ENCODE peak calls at places on chromosomes 11 and 22, in four cellular contexts. M, W, F and L are unnamed samples. For H4K20me1, the result is how much of the 10 kb centered on the place peaks cover.

GRCh38 chr11:68610452-68611116 is 73.8 kb upstream of the GAL start:
- DNase-seq in M (no peak), F (no peak), W (no peak), L (peak)

GRCh38 chr11:95968585-95968984 is 44.7 kb upstream of the MTMR2 start:
- DNase-seq in F (no peak), M (no peak), W (peak), L (no peak)

GRCh38 chr11:113847580-113847979 is 27.8 kb downstream of the USP28 start:
- DNase-seq in M (no peak), F (no peak), W (no peak), L (no peak)

GRCh38 chr11:75577198-75577597 is 15.1 kb downstream of the SERPINH1 start:
- DNase-seq in M (no peak), F (no peak), W (peak), L (peak)

GRCh38 chr11:36053901-36054300 is 110.0 kb downstream of the LDLRAD3 start:
- DNase-seq in F (no peak), M (no peak), W (no peak), L (no peak)

GRCh38 chr22:40235418-40235817 is 57.7 kb downstream of the TNRC6B start:
- DNase-seq in F (no peak), M (no peak), W (no peak), L (no peak)

GRCh38 chr11:94680426-94680825 is 87.7 kb upstream of the AMOTL1 start:
- DNase-seq in W (no peak), M (no peak), F (no peak), L (no peak)

GRCh38 chr22:43925433-43926348 is 2.1 kb downstream of the PNPLA3 start:
- DNase-seq in F (no peak), W (no peak), M (peak), L (no peak)

GRCh38 chr11:15223318-15223717 is 108.6 kb downstream of the INSC start:
- DNase-seq in W (no peak), M (no peak), F (no peak), L (no peak)

GRCh38 chr11:74686792-74687191 is 44.4 kb downstream of the CHRDL2 start:
- DNase-seq in W (no peak), F (no peak), M (no peak), L (no peak)

GRCh38 chr11:15819679-15820286 is 536.6 kb downstream of the SOX6 start:
- DNase-seq in M (peak), F (no peak), W (peak), L (no peak)

GRCh38 chr22:33917744-33918406 is 2.4 kb downstream of the LARGE1 start:
- DNase-seq in F (peak), W (no peak), M (peak), L (peak)

GRCh38 chr22:22424210-22424800 is 84.2 kb downstream of the ZNF280B start:
- DNase-seq in F (no peak), M (no peak), W (no peak), L (no peak)

GRCh38 chr11:57294225-57295131 is 30.3 kb downstream of the TNKS1BP1 start:
- DNase-seq in W (no peak), M (no peak), F (no peak), L (no peak)

GRCh38 chr11:96151501-96151900 is 191.5 kb downstream of the MAML2 start:
- DNase-seq in M (no peak), W (no peak), F (no peak), L (no peak)

GRCh38 chr11:18769802-18770456 is 21.7 kb downstream of the PTPN5 start:
- DNase-seq in F (peak), W (no peak), M (no peak), L (no peak)

GRCh38 chr11:17354070-17354924 is 2.7 kb downstream of the NCR3LG1 start:
- DNase-seq in M (peak), F (peak), W (peak), L (peak)

GRCh38 chr11:87359401-87359800 is 321.7 kb downstream of the TMEM135 start:
- DNase-seq in W (no peak), M (no peak), F (no peak), L (no peak)

GRCh38 chr11:126929186-126930085 is 71.1 kb downstream of the KIRREL3 start:
- DNase-seq in W (no peak), F (no peak), M (no peak), L (no peak)

GRCh38 chr11:57779275-57779674 is 17.7 kb downstream of the CTNND1 start:
- DNase-seq in M (peak), F (no peak), W (no peak), L (no peak)

GRCh38 chr22:31088233-31088986 is 7.3 kb downstream of the SMTN start:
- DNase-seq in W (no peak), F (no peak), M (no peak), L (peak)

GRCh38 chr11:62370743-62371440 is 33.6 kb downstream of the ASRGL1 start:
- DNase-seq in M (no peak), F (no peak), W (no peak), L (no peak)

GRCh38 chr11:111823629-111824028 is 47.8 kb downstream of the ALG9 start:
- DNase-seq in M (peak), W (no peak), F (no peak), L (no peak)
- TF ChIP-seq REST in M (no peak), W (no peak), F (no peak), L (no peak)

DNA sequence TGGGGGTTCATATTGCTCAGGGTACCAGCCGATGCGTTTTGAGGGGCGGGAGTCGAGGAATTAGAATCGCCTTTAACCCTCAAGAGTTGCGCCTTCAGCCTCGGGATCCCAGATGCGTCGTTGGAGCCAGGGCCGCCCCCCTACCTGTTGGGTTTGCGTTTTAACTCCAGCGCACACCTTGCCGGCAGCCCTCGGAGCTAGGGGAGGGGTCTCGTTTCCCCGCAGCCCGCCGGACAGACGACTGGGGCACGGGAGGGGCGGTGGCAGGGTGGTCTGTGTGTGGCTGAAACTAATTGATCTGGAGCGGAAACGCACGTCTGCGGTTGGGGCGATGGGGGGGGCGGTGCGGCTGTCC is 3.4 kb upstream of the CCND1 start:
- DNase-seq in M (no peak), W (no peak), F (no peak), L (no peak)
- H4K20me1 ChIP-seq in M (under half), W (under half), F (under half), L (under half)

GRCh38 chr11:111835665-111836064 is 35.7 kb downstream of the ALG9 start:
- DNase-seq in F (no peak), W (no peak), M (no peak), L (no peak)

GRCh38 chr11:111834432-111835163 is 36.8 kb downstream of the ALG9 start:
- DNase-seq in F (no peak), M (no peak), W (no peak), L (no peak)

GRCh38 chr11:111836162-111836561 is 35.2 kb downstream of the ALG9 start:
- DNase-seq in M (no peak), W (no peak), F (no peak), L (no peak)

GRCh38 chr11:111836766-111837165 is 34.6 kb downstream of the ALG9 start:
- DNase-seq in F (peak), W (no peak), M (no peak), L (no peak)

GRCh38 chr11:111833524-111833923 is 37.9 kb downstream of the ALG9 start:
- DNase-seq in M (peak), W (peak), F (no peak), L (no peak)
- TF ChIP-seq SMC3 in M (no peak), W (no peak), F (no peak), L (peak)

GRCh38 chr22:32680277-32680676 is 121.2 kb upstream of the TIMP3 start:
- DNase-seq in M (peak), W (no peak), F (no peak), L (no peak)
- TF ChIP-seq REST in M (no peak), W (no peak), F (no peak), L (no peak)

GRCh38 chr22:38866024-38866398 is 6.0 kb downstream of the CBX6 start:
- DNase-seq in W (no peak), M (no peak), F (no peak), L (no peak)

GRCh38 chr22:38866399-38867123 is 5.5 kb downstream of the CBX6 start:
- DNase-seq in M (no peak), W (no peak), F (no peak), L (no peak)

GRCh38 chr22:38868286-38868721 is 3.7 kb downstream of the CBX6 start:
- DNase-seq in W (no peak), F (no peak), M (no peak), L (no peak)

GRCh38 chr22:38867496-38868285 is 4.3 kb downstream of the CBX6 start:
- DNase-seq in F (no peak), M (no peak), W (no peak), L (no peak)

DNA sequence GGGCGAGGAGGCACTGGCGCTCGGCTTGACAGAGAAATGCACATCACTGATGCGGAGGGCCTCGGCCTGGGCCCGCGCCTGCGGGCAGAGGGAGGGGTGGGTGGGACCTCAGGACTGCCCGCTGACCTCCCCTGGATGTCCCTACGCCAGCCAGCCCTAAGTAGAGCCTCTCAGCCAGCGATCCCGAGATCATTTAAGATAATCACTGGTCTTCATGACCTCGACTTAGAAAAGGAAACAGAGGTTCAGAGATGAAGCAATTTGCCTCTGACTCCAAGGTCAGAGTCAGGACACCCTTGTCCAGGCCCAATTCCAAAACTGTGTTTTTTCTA is 4.9 kb downstream of the CBX6 start:
- DNase-seq in F (no peak), M (no peak), W (no peak), L (no peak)
- H4K20me1 ChIP-seq in F (under half), M (under half), W (under half), L (under half)